ENCODE peak calls at places on chromosomes 16 and 17, in seven cellular contexts. O, A, P, U, L, J and C are unnamed samples. For H3K27me3 and H3K4me1, the result is how much of the 10 kb centered on the place peaks cover.

GRCh38 chr17:40361063-40361924 is 3.2 kb downstream of the GJD3 start:
- DNase-seq in U (no peak), J (no peak), A (no peak), L (peak), P (no peak), O (no peak), C (no peak)

GRCh38 chr17:40963838-40964237 is 2.9 kb downstream of the KRT39 start:
- DNase-seq in O (no peak), U (no peak), A (no peak), L (no peak), P (no peak), J (peak), C (no peak)

GRCh38 chr17:30433514-30433913 is 43.7 kb upstream of the GOSR1 start:
- DNase-seq in O (no peak), U (no peak), J (peak), L (no peak), A (no peak), P (peak), C (no peak)

GRCh38 chr17:36851230-36851629 is 86.0 kb upstream of the LHX1 start:
- DNase-seq in A (no peak), P (no peak), J (no peak), U (no peak), O (no peak), L (no peak), C (no peak)

GRCh38 chr17:57294629-57295501 is 38.5 kb downstream of the MSI2 start:
- DNase-seq in J (no peak), L (peak), O (no peak), U (no peak), A (no peak), P (peak), C (peak)

GRCh38 chr16:15509593-15510520 is 75.5 kb downstream of the BMERB1 start:
- DNase-seq in J (peak), O (no peak), P (no peak), A (no peak), L (no peak), U (no peak), C (no peak)

GRCh38 chr17:19354123-19354522 is 8.4 kb downstream of the B9D1 start:
- DNase-seq in P (peak), A (no peak), J (peak), O (no peak), L (no peak), U (no peak), C (no peak)

GRCh38 chr16:3819741-3820724 is 60.5 kb downstream of the CREBBP start:
- DNase-seq in L (no peak), J (peak), P (peak), O (no peak), A (no peak), U (no peak), C (peak)

GRCh38 chr16:10312784-10313724 is 72.8 kb upstream of the ATF7IP2 start:
- DNase-seq in J (no peak), O (no peak), P (no peak), U (no peak), A (no peak), L (no peak), C (no peak)

GRCh38 chr16:85899444-85899843 is 482 bp downstream of the IRF8 start:
- DNase-seq in U (no peak), L (no peak), A (no peak), P (no peak), O (no peak), J (no peak), C (no peak)

GRCh38 chr17:46194393-46195216 is 1.4 kb upstream of the KANSL1 start:
- DNase-seq in O (no peak), L (no peak), U (no peak), P (peak), A (no peak), J (peak), C (no peak)

GRCh38 chr16:81469710-81470481 is 25.3 kb downstream of the CMIP start:
- DNase-seq in L (no peak), P (no peak), J (no peak), A (no peak), U (no peak), O (no peak), C (no peak)

GRCh38 chr16:10765772-10766171 is 22.1 kb downstream of the NUBP1 start:
- DNase-seq in U (no peak), O (no peak), P (no peak), J (no peak), L (no peak), A (no peak), C (no peak)

GRCh38 chr16:843771-844170 is 43.2 kb upstream of the GNG13 start:
- DNase-seq in U (no peak), L (peak), J (no peak), O (no peak), A (no peak), P (no peak), C (peak)

GRCh38 chr16:21598676-21599157 is 660 bp upstream of the METTL9 start:
- DNase-seq in O (no peak), A (no peak), P (no peak), L (no peak), J (peak), U (no peak), C (peak)

GRCh38 chr17:57084361-57084801 is 665 bp upstream of the AKAP1 start:
- DNase-seq in O (no peak), L (no peak), P (no peak), J (no peak), U (no peak), A (no peak), C (no peak)

GRCh38 chr17:37570527-37571093 is 38.6 kb downstream of the SYNRG start:
- DNase-seq in J (peak), U (no peak), A (no peak), L (no peak), P (peak), O (peak), C (peak)

GRCh38 chr16:57708168-57708567 is 13.6 kb downstream of the DRC7 start:
- DNase-seq in J (no peak), A (no peak), U (no peak), O (no peak), P (no peak), L (no peak), C (no peak)

GRCh38 chr17:63718981-63719380 is 19.1 kb upstream of the LIMD2 start:
- DNase-seq in A (no peak), L (no peak), P (no peak), U (no peak), J (no peak), O (no peak), C (no peak)

GRCh38 chr16:50861451-50861850 is 119.6 kb downstream of the CYLD start:
- DNase-seq in U (no peak), P (no peak), L (no peak), O (no peak), J (no peak), A (no peak), C (no peak)

GRCh38 chr17:37813753-37814152 is 68.9 kb upstream of the HNF1B start:
- DNase-seq in P (no peak), J (peak), A (no peak), L (no peak), O (no peak), U (no peak), C (no peak)

GRCh38 chr17:41329279-41329925 is 13.9 kb upstream of the KRTAP17-1 start:
- DNase-seq in U (no peak), J (peak), L (no peak), A (no peak), P (peak), O (peak), C (no peak)

GRCh38 chr17:77306790-77307478 is 166.2 kb downstream of the SEC14L1 start:
- DNase-seq in L (no peak), O (no peak), J (no peak), P (no peak), A (no peak), U (no peak), C (no peak)

GRCh38 chr16:13923703-13924298 is 3.8 kb downstream of the ERCC4 start:
- DNase-seq in O (peak), L (no peak), U (no peak), P (peak), J (peak), A (no peak), C (no peak)

GRCh38 chr17:78159575-78160158 is 8.7 kb upstream of the SYNGR2 start:
- DNase-seq in L (no peak), O (no peak), U (no peak), A (no peak), J (peak), P (no peak), C (no peak)

GRCh38 chr17:50184057-50184456 is 17.4 kb downstream of the COL1A1 start:
- DNase-seq in U (no peak), P (no peak), J (peak), A (no peak), L (peak), O (no peak), C (no peak)

GRCh38 chr16:2983706-2984136 is 3.5 kb upstream of the PKMYT1 start:
- DNase-seq in O (peak), L (peak), A (peak), P (peak), J (peak), U (peak), C (peak)

GRCh38 chr16:77820340-77820739 is 32.0 kb downstream of the VAT1L start:
- DNase-seq in L (no peak), A (no peak), U (no peak), P (no peak), O (peak), J (no peak), C (no peak)

GRCh38 chr17:63698886-63699637 is 863 bp downstream of the LIMD2 start:
- DNase-seq in U (peak), J (peak), L (peak), O (no peak), P (no peak), A (no peak), C (peak)

GRCh38 chr17:55990332-55991006 is 162.8 kb upstream of the ANKFN1 start:
- DNase-seq in L (no peak), P (no peak), U (no peak), O (no peak), A (no peak), J (no peak), C (no peak)

GRCh38 chr16:31452631-31453106 is 6.6 kb upstream of the ARMC5 start:
- DNase-seq in L (peak), A (no peak), O (no peak), P (no peak), J (peak), U (no peak), C (no peak)

GRCh38 chr17:28041844-28042656 is 427 bp upstream of the NLK start:
- DNase-seq in U (no peak), O (no peak), A (no peak), L (no peak), P (no peak), J (peak), C (no peak)

GRCh38 chr17:20612635-20613034 is 33.1 kb downstream of the CDRT15L2 start:
- DNase-seq in A (no peak), J (no peak), P (no peak), L (no peak), U (no peak), O (no peak), C (no peak)

GRCh38 chr17:70405492-70406220 is 236.3 kb downstream of the KCNJ2 start:
- DNase-seq in J (peak), L (no peak), A (no peak), O (no peak), P (peak), U (no peak), C (no peak)

GRCh38 chr17:47275245-47275984 is 21.8 kb downstream of the ITGB3 start:
- DNase-seq in O (peak), J (peak), U (peak), P (no peak), A (peak), L (peak), C (peak)

GRCh38 chr16:85210423-85211169 is 98.3 kb upstream of the CIBAR2 start:
- DNase-seq in J (peak), P (no peak), L (no peak), A (no peak), U (no peak), O (no peak), C (no peak)

GRCh38 chr16:81473561-81473960 is 29.0 kb downstream of the CMIP start:
- DNase-seq in P (no peak), J (peak), A (no peak), L (no peak), O (no peak), U (no peak), C (no peak)

GRCh38 chr17:17004251-17004996 is 32.5 kb upstream of the TNFRSF13B start:
- DNase-seq in J (no peak), A (peak), L (peak), O (no peak), P (no peak), U (peak), C (no peak)

GRCh38 chr16:81314603-81315270 is at the start of gene GAN:
- DNase-seq in O (peak), U (peak), P (peak), L (peak), J (peak), A (peak), C (peak)

DNA sequence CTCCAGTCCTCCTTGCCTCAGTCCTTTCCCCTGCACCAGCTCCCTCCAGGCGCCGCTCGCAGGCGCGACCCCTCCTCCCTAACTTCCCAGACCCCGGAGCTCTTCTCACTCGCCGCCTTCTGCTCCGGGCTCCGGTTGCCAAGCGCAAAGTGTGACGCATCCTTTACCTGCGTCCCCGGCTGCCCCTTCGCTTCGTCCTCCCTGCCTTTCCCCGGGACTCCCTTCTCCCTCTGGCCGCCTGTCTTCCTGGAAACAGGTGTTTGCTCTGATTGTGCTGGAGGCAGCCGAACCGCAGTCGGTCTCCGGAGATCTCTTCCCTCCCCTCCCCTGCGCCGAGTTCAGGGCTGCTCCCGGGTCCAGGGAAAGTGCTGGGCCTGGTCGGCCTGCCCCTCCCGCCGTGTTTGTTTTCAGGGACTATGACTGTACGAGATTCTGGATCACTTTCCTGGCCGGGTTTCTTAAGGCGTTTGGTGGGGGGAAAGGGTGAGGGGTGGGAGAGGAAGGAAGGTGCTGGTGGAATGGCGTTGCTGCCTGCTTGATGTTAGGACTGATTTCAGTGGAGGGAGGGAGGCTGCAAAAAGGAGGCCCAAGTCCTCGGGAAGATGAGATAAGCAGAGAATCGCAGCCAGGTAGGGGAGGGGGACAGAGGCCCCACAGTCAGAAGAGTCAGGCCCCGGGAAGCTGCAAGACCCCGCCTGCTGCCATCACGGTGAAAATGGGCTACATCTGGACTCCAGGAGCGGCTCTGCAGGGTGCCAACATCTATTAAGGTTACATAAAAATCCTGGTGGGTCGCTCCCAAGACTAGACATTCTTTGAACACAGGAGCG is 893 bp downstream of the ARHGAP44 start:
- DNase-seq in O (peak), J (no peak), A (no peak), U (peak), P (no peak), L (no peak), C (peak)
- H3K4me3 ChIP-seq in O (peak), J (peak), A (peak), U (peak), P (peak), L (peak), C (peak)

GRCh38 chr17:79625706-79626105 is 14.9 kb upstream of the RBFOX3 start:
- DNase-seq in U (peak), J (no peak), L (peak), O (no peak), P (no peak), A (peak), C (no peak)
- H3K27me3 ChIP-seq in U (under half), J (under half), L (under half), O (under half), P (under half), A (under half), C (under half)

GRCh38 chr16:67533024-67533560 is 4.5 kb downstream of the RIPOR1 start:
- DNase-seq in P (no peak), L (no peak), U (no peak), A (no peak), J (no peak), O (no peak), C (no peak)
- H3K4me1 ChIP-seq in P (under half), L (under half), U (under half), A (under half), J (under half), O (under half), C (half or more)

DNA sequence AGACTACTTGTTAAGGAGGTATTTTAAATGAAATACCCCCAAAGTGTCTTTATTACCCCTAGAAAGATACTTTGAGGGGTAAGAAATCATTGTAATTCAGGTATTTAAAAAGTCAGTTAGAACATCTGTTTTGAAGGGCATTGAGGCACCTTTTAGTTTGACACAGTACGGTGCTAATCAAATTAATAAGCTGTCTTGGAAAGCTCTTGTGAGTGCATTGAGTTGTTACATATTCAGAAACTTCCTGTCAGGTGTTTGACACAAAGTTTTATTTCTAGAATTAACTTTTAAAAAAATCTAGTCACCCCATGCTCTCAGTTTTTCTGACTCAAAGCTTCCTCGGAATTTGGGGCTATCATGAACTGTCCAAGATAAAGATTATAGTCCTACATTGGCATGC is 4.6 kb downstream of the RBBP6 start:
- DNase-seq in O (no peak), P (no peak), A (no peak), U (no peak), J (peak), L (no peak), C (no peak)
- H3K4me3 ChIP-seq in O (no peak), P (no peak), A (no peak), U (peak), J (peak), L (peak), C (no peak)

DNA sequence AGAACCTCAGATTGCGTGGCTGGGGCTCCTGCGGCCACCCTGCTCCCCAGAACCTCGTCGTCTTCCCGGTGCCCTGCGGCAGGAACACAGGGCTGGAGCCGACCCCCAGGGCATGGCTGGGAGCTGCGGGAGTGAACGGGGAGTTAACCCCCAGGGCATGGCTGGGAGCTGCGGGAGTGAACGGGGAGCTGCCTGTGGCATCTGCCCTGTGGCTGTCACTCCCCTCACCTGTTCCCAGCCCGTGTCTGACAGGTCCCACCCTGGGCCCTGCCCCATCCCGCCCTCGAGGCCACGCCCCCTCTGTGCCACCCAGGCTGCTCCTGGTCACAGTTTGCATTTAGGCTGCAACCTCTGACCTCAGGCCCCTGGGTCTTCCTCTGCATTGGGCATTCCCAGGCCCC is 39.4 kb upstream of the ACSF3 start:
- DNase-seq in P (no peak), A (no peak), J (no peak), L (no peak), U (no peak), O (no peak), C (no peak)
- H3K27me3 ChIP-seq in P (under half), A (under half), J (under half), L (under half), U (under half), O (under half), C (under half)

GRCh38 chr17:7853693-7854043 is 1.2 kb upstream of the TMEM88 start:
- DNase-seq in U (no peak), A (no peak), J (no peak), O (no peak), P (no peak), L (peak), C (no peak)
- H3K4me1 ChIP-seq in U (under half), A (under half), J (under half), O (under half), P (under half), L (under half), C (under half)

GRCh38 chr16:71412270-71413160 is 29.3 kb downstream of the TLE7 start:
- DNase-seq in O (peak), L (peak), U (peak), A (peak), P (peak), J (peak), C (peak)
- H3K4me3 ChIP-seq in O (peak), L (no peak), U (no peak), A (no peak), P (peak), J (no peak), C (no peak)

GRCh38 chr16:88552815-88553214 is 17.4 kb upstream of the ZC3H18 start:
- DNase-seq in P (no peak), J (no peak), O (no peak), U (no peak), L (no peak), A (no peak), C (no peak)

GRCh38 chr16:88553739-88554138 is 16.5 kb upstream of the ZC3H18 start:
- DNase-seq in P (no peak), A (no peak), U (no peak), O (no peak), J (no peak), L (no peak), C (no peak)

GRCh38 chr16:88552166-88552565 is 18.0 kb upstream of the ZC3H18 start:
- DNase-seq in U (no peak), P (no peak), L (no peak), J (no peak), O (no peak), A (no peak), C (no peak)

GRCh38 chr16:88556294-88556988 is 13.8 kb upstream of the ZC3H18 start:
- DNase-seq in O (no peak), U (no peak), P (no peak), L (no peak), A (no peak), J (no peak), C (no peak)

GRCh38 chr16:88554711-88555264 is 15.4 kb upstream of the ZC3H18 start:
- DNase-seq in U (no peak), L (no peak), P (no peak), O (no peak), J (no peak), A (no peak), C (no peak)
- H3K27me3 ChIP-seq in U (under half), L (under half), P (under half), O (under half), J (under half), A (under half), C (half or more)